ENCODE peak calls at places on chromosome 7, in four cellular contexts. A is substantia nigra, Y is small intestine, U is lung. T is an unnamed sample.

GRCh38 chr7:43522406-43523156 is 60.3 kb upstream of the STK17A start:
- DNase-seq in A (no peak), Y (no peak), U (no peak), T (no peak)

GRCh38 chr7:155653773-155654172 is 9.3 kb downstream of the RBM33 start:
- DNase-seq in A (no peak), Y (no peak), U (peak), T (no peak)

GRCh38 chr7:99001482-99002145 is 123.3 kb downstream of the TRRAP start:
- DNase-seq in A (no peak), Y (no peak), U (no peak), T (no peak)

GRCh38 chr7:153518201-153518984 is 533.8 kb upstream of the DPP6 start:
- DNase-seq in A (no peak), Y (no peak), U (no peak), T (no peak)

GRCh38 chr7:128827248-128827958 is 2.8 kb upstream of the FLNC start:
- DNase-seq in A (no peak), Y (no peak), U (no peak), T (no peak)

GRCh38 chr7:48868916-48869315 is 55.4 kb upstream of the CDC14C start:
- DNase-seq in A (no peak), Y (no peak), U (no peak), T (no peak)

GRCh38 chr7:112263519-112263918 is 57.0 kb downstream of the ZNF277 start:
- DNase-seq in A (no peak), Y (no peak), U (no peak), T (no peak)

GRCh38 chr7:154783281-154783909 is 219.5 kb downstream of the PAXIP1 start:
- DNase-seq in A (no peak), Y (no peak), U (no peak), T (no peak)

GRCh38 chr7:47104206-47104549 is 477.7 kb downstream of the TNS3 start:
- DNase-seq in A (no peak), Y (no peak), U (no peak), T (peak)

GRCh38 chr7:32891046-32891799 is at the start of gene KBTBD2:
- DNase-seq in A (peak), Y (peak), U (peak), T (peak)

DNA sequence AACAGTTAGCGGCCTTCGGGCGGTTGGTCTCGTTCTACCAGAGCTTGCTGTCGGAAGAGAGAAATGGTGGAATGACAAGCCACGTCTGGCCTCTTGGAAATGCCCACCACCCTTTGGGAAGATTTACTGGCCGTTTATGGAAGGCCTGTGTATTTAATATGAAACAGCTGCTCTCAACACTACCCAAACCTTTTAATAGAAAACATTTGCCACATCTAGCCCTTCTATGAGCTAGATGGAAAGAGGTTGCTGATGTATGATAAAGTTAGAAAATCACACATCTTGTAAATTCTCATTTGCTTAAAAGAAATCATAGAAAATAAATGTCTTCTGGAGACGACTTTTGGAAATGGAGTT is 24.6 kb downstream of the NUP42 start:
- DNase-seq in A (no peak), Y (no peak), U (no peak), T (no peak)
- H3K27ac ChIP-seq in A (no peak), Y (peak), U (no peak), T (no peak)

DNA sequence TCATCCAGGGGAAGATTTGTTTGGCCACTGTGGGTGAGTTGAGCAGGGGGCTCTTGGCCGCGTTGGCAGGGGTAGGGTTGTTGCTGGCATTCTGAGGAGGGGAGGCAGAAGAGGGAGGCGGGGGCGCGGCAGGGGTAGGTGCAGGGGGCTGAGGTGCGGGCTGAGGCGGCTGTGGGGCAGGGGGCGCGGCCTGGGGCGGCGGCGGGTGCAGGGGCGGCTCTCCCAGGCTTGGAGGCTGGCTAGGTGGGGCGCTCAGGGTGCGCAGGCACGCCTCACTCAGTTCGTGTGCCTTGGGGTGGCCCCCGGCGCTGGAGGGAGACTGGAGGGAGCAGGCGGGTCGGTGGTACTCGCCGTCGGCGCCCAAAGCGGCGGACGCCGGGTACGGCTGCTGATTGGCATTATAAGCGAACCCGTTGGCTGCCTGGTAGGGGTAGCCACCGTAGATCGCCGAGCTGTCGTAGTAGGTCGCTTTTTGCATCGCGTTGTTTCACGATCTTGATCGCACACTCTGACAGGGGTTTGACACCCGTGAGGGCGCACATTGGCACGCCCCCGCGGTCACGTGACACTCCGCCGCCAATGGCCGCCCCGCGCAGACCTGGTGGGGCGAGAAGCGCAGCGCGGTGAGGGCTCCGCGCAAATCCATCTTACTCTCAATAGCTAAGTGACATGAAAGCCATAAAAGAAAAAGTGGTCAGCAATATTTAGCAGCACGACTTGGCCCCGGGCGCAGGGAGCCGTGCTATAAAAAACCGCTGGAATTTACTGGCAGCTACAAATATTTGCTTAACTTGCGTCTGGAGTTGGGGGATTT is 7.9 kb upstream of the HOXA2 start:
- DNase-seq in A (no peak), Y (no peak), U (no peak), T (peak)
- H3K27ac ChIP-seq in A (no peak), Y (no peak), U (no peak), T (no peak)

DNA sequence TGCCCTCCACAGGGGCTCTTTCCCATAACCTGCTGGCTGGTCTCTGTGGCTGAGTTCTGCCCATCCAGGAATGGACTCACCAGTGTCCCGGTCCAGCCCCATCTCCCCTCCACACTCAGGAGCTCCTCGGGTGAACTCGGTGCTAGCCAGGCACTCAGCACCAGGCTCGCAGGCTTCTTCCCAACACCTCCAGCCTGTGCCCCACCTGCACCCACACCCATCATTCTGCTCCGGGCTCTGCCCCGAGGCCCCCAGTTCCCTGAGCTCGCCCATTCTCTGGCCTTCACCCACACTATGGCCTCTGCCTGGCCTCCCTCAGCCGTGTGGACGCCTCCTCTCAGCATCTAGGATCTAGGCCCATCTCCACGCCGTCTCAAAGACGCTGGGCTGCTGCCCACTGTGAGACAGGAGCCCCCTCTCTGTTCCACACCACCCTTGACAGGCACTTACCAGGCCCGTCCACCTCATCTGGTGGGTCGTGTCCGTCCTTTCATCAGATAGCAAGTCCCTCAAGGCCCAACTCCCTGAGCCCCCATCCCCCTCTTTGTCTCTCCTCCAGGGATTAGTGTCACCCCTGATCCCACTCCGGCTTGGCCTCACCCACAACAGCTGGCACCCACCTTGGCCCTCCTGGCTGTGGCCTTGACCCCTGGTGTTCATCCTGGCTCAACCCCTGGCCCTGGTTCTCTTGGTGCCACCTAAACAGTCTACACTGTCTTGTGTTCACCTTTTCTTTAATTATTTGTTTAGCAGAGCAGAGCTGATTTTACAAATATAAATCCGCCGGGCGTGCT is 76.0 kb upstream of the FAM20C start:
- DNase-seq in A (no peak), Y (no peak), U (no peak), T (no peak)
- H3K27ac ChIP-seq in A (no peak), Y (no peak), U (no peak), T (no peak)

DNA sequence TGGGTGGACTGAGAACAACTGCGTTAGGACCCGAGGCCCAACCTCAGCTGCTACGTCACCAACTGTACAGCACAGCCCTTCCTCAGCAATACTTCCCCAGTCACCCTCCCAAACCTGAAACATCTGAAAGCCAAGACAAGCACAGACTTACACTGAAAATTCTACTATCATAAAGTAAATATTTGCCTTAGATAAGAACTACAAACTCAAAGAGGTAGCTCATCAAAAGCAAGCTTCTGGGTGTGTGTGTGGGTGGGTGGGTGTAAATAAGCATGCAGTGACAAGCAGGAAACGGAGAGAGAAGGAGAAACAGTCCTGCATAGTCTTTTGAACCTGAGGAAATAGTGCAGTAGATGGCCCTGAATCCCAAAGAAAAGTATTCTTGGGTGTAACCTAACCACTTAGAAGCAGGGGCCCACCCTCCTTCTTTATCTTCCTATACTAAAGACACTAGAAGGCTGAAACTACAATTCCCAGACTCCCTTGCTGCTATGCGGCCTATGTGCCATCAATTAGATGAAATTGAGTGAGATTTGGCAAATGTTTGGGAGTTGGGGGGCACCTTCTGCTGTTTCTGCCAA is 18.7 kb downstream of the SLC25A13 start:
- DNase-seq in A (no peak), Y (peak), U (no peak), T (no peak)
- H3K27ac ChIP-seq in A (no peak), Y (no peak), U (no peak), T (no peak)

GRCh38 chr7:35754741-35755140 is 46.1 kb upstream of the SEPTIN7 start:
- DNase-seq in A (no peak), Y (no peak), U (no peak), T (no peak)
- H3K27ac ChIP-seq in A (peak), Y (no peak), U (peak), T (no peak)

GRCh38 chr7:106152313-106152665 is 40.2 kb upstream of the SYPL1 start:
- DNase-seq in A (no peak), Y (no peak), U (no peak), T (no peak)
- H3K27ac ChIP-seq in A (no peak), Y (no peak), U (no peak), T (no peak)

GRCh38 chr7:14195079-14195478 is 205.6 kb upstream of the ETV1 start:
- DNase-seq in A (no peak), Y (no peak), U (no peak), T (peak)
- H3K27ac ChIP-seq in A (no peak), Y (no peak), U (no peak), T (no peak)